ENCODE peak calls at places on chromosomes 12 and 14, in four cellular contexts. V is left ventricle myocardium superior, Y is ecto neural progenitor cell, E is iris pigment epithelial cell. A is an unnamed sample.
A peak's percentile ranks its signal among the peaks of the same experiment; 100 is the strongest.

GRCh38 chr12:114011711-114012110 is 45.6 kb upstream of the RBM19 start:
- DNase-seq in Y (no peak), V (no peak), E (no peak), A (no peak)

GRCh38 chr14:85437143-85437542 is 92.8 kb upstream of the FLRT2 start:
- DNase-seq in Y (no peak), E (peak; percentile 88), V (no peak), A (no peak)

GRCh38 chr12:32881107-32881506 is 15.5 kb downstream of the PKP2 start:
- DNase-seq in Y (no peak), V (no peak), E (no peak), A (no peak)

GRCh38 chr12:91397866-91398532 is 215.4 kb upstream of the DCN start:
- DNase-seq in E (no peak), Y (no peak), V (no peak), A (no peak)

GRCh38 chr14:38290601-38291190 is 34.8 kb upstream of the CLEC14A start:
- DNase-seq in V (no peak), E (peak; percentile 98), Y (no peak), A (peak; percentile 91)

GRCh38 chr14:89922549-89922907 is 32.0 kb downstream of the EFCAB11 start:
- DNase-seq in Y (no peak), V (no peak), E (no peak), A (no peak)

GRCh38 chr12:56261503-56262230 is 3.5 kb upstream of the ANKRD52 start:
- DNase-seq in E (peak; percentile 81), Y (no peak), V (no peak), A (peak; percentile 55)

GRCh38 chr14:37864861-37865718 is 269.7 kb downstream of the TTC6 start:
- DNase-seq in Y (no peak), E (peak; percentile 33), V (no peak), A (peak; percentile 75)

GRCh38 chr12:130086248-130086647 is 76.0 kb upstream of the FZD10 start:
- DNase-seq in E (no peak), Y (no peak), V (no peak), A (no peak)

GRCh38 chr14:57725399-57726077 is 140.4 kb downstream of the SLC35F4 start:
- DNase-seq in E (peak; percentile 76), Y (no peak), V (no peak), A (no peak)

GRCh38 chr12:41743835-41744234 is 400.8 kb downstream of the GXYLT1 start:
- DNase-seq in Y (no peak), V (no peak), E (peak; percentile 15), A (no peak)

GRCh38 chr12:24231298-24231697 is 281.8 kb upstream of the SOX5 start:
- DNase-seq in Y (no peak), V (no peak), E (no peak), A (no peak)

GRCh38 chr14:104805326-104805678 is 4.4 kb downstream of the ZBTB42 start:
- DNase-seq in E (peak; percentile 86), Y (no peak), V (no peak), A (no peak)

GRCh38 chr14:103404032-103404918 is 19.1 kb downstream of the MARK3 start:
- DNase-seq in E (peak; percentile 79), V (no peak), Y (no peak), A (no peak)

GRCh38 chr12:100293017-100293416 is 26.0 kb downstream of the SCYL2 start:
- DNase-seq in Y (no peak), E (no peak), V (no peak), A (no peak)

GRCh38 chr12:38771871-38772270 is 133.5 kb downstream of the CPNE8 start:
- DNase-seq in Y (no peak), V (no peak), E (no peak), A (no peak)

GRCh38 chr14:99348816-99349609 is 77.0 kb upstream of the BCL11B start:
- DNase-seq in V (no peak), E (no peak), Y (no peak), A (no peak)

GRCh38 chr12:67173258-67173657 is 95.9 kb upstream of the CAND1 start:
- DNase-seq in Y (no peak), E (no peak), V (no peak), A (no peak)

GRCh38 chr12:13816394-13816793 is 165.0 kb downstream of the GRIN2B start:
- DNase-seq in E (no peak), V (no peak), Y (peak; percentile 67), A (no peak)

GRCh38 chr12:120687570-120688289 is 781 bp downstream of the MLEC start:
- DNase-seq in E (peak; percentile 31), Y (peak; percentile 62), V (peak; percentile 43), A (no peak)

GRCh38 chr14:42140001-42140400 is 533.3 kb downstream of the LRFN5 start:
- DNase-seq in E (no peak), Y (no peak), V (no peak), A (no peak)

GRCh38 chr14:52327374-52328226 is 13.5 kb downstream of the PTGER2 start:
- DNase-seq in Y (no peak), E (no peak), V (no peak), A (no peak)

GRCh38 chr12:120069278-120069677 is 47.3 kb downstream of the RAB35 start:
- DNase-seq in E (no peak), Y (no peak), V (no peak), A (no peak)

GRCh38 chr12:89464974-89465592 is 59.5 kb downstream of the GALNT4 start:
- DNase-seq in E (peak; percentile 15), Y (no peak), V (no peak), A (no peak)

GRCh38 chr12:42477931-42478330 is 111.6 kb downstream of the PRICKLE1 start:
- DNase-seq in Y (no peak), E (peak; percentile 50), V (no peak), A (no peak)

GRCh38 chr14:68820999-68821683 is 28.3 kb upstream of the ZFP36L1 start:
- DNase-seq in Y (peak; percentile 50), V (no peak), E (no peak), A (no peak)

GRCh38 chr12:113724703-113725556 is 241.2 kb downstream of the RBM19 start:
- DNase-seq in Y (no peak), E (no peak), V (no peak), A (no peak)

GRCh38 chr12:127363392-127363791 is 903.6 kb upstream of the TMEM132C start:
- DNase-seq in E (peak; percentile 6), Y (no peak), V (no peak), A (no peak)

GRCh38 chr12:100208834-100209233 is 8.2 kb downstream of the ACTR6 start:
- DNase-seq in V (no peak), E (no peak), Y (no peak), A (no peak)

GRCh38 chr14:30214014-30214413 is 286.4 kb upstream of the PRKD1 start:
- DNase-seq in Y (no peak), V (no peak), E (peak; percentile 68), A (no peak)

GRCh38 chr12:91289072-91289471 is 106.5 kb upstream of the DCN start:
- DNase-seq in V (no peak), Y (no peak), E (no peak), A (no peak)

GRCh38 chr14:104780513-104781030 is 15.0 kb downstream of the AKT1 start:
- DNase-seq in Y (no peak), V (no peak), E (no peak), A (no peak)

GRCh38 chr12:104213952-104214351 is 1.6 kb upstream of the TXNRD1 start:
- DNase-seq in V (no peak), Y (no peak), E (peak; percentile 87), A (peak; percentile 93)

GRCh38 chr14:69090187-69090789 is 62.6 kb downstream of the DCAF5 start:
- DNase-seq in Y (no peak), E (peak; percentile 58), V (no peak), A (no peak)

GRCh38 chr12:50200507-50201273 is 33.5 kb upstream of the CERS5 start:
- DNase-seq in E (peak; percentile 90), V (no peak), Y (no peak), A (peak; percentile 90)

GRCh38 chr12:92597997-92598396 is 104.8 kb upstream of the PLEKHG7 start:
- DNase-seq in E (peak; percentile 85), Y (no peak), V (no peak), A (no peak)

GRCh38 chr14:96602186-96602585 is 100.0 kb downstream of the PAPOLA start:
- DNase-seq in V (no peak), Y (no peak), E (no peak), A (no peak)

GRCh38 chr12:105721051-105721825 is 390.7 kb downstream of the C12orf75 start:
- DNase-seq in V (no peak), Y (no peak), E (no peak), A (no peak)